ENCODE peak calls at places on chromosomes 1 and 21, in ten cellular contexts. X, Y, K, V, C, Q, J, Z, L and D are unnamed samples.

GRCh38 chr21:44420416-44421205 is 34.7 kb upstream of the LRRC3 start:
- DNase-seq in L (peak), Q (peak), Z (no peak), C (no peak), V (no peak), J (no peak), X (no peak), Y (no peak), K (no peak), D (no peak)

GRCh38 chr1:186854102-186854501 is 25.4 kb downstream of the PLA2G4A start:
- DNase-seq in C (no peak), Z (no peak), X (no peak), V (no peak), Y (peak), Q (no peak), J (no peak), K (no peak), L (no peak), D (no peak)

GRCh38 chr1:208437416-208437815 is 193.2 kb upstream of the PLXNA2 start:
- DNase-seq in L (no peak), X (no peak), J (no peak), V (no peak), Q (no peak), K (no peak), Y (no peak), Z (no peak), C (no peak), D (no peak)

GRCh38 chr1:117007719-117008013 is 6.1 kb downstream of the CD101 start:
- DNase-seq in C (no peak), L (no peak), X (no peak), J (no peak), V (no peak), Z (no peak), Y (no peak), Q (no peak), K (no peak), D (no peak)

GRCh38 chr1:160884579-160884978 is 401 bp downstream of the ITLN1 start:
- DNase-seq in Q (no peak), J (no peak), C (no peak), Z (no peak), X (no peak), V (no peak), Y (peak), L (no peak), K (peak), D (no peak)

GRCh38 chr1:212760126-212760823 is 31.3 kb downstream of the NSL1 start:
- DNase-seq in Z (no peak), L (no peak), K (no peak), J (no peak), C (no peak), V (peak), X (no peak), Q (no peak), Y (peak), D (peak)

GRCh38 chr1:244732846-244733450 is 80.0 kb downstream of the DESI2 start:
- DNase-seq in X (no peak), J (no peak), K (no peak), Z (no peak), L (no peak), Q (no peak), C (no peak), Y (no peak), V (no peak), D (no peak)

GRCh38 chr1:246005067-246005466 is 502.0 kb downstream of the SMYD3 start:
- DNase-seq in X (no peak), L (no peak), C (no peak), Y (no peak), V (peak), Q (no peak), J (no peak), K (no peak), Z (no peak), D (no peak)

GRCh38 chr1:30257742-30258380 is 465.5 kb downstream of the MATN1 start:
- DNase-seq in L (peak), Y (no peak), V (no peak), Q (no peak), C (no peak), Z (no peak), K (no peak), J (no peak), X (no peak), D (no peak)

GRCh38 chr1:53525595-53525994 is 66.4 kb downstream of the DMRTB1 start:
- DNase-seq in Y (no peak), Q (no peak), Z (no peak), J (no peak), X (no peak), V (no peak), K (no peak), L (no peak), C (no peak), D (no peak)

GRCh38 chr1:10251325-10252103 is 41.1 kb downstream of the KIF1B start:
- DNase-seq in L (no peak), C (no peak), Q (no peak), V (peak), Z (no peak), X (no peak), Y (no peak), J (no peak), K (no peak), D (no peak)

GRCh38 chr1:93471911-93472310 is 24.0 kb downstream of the FNBP1L start:
- DNase-seq in C (no peak), Q (no peak), J (no peak), V (peak), Z (no peak), K (no peak), Y (no peak), L (no peak), X (no peak), D (no peak)

GRCh38 chr1:2435746-2436355 is 23.5 kb upstream of the PEX10 start:
- DNase-seq in J (no peak), Q (no peak), V (no peak), Z (no peak), K (no peak), C (no peak), X (no peak), Y (no peak), L (no peak), D (no peak)

GRCh38 chr1:235079443-235079967 is 49.1 kb downstream of the TOMM20 start:
- DNase-seq in Q (no peak), Z (no peak), Y (peak), K (peak), C (peak), L (no peak), J (peak), X (peak), V (no peak), D (peak)

GRCh38 chr1:180309338-180309737 is 79.3 kb downstream of the LHX4 start:
- DNase-seq in Z (no peak), K (no peak), L (no peak), J (no peak), X (no peak), C (no peak), Y (peak), V (peak), Q (no peak), D (no peak)

GRCh38 chr1:18463063-18463462 is 17.7 kb upstream of the KLHDC7A start:
- DNase-seq in V (no peak), Y (no peak), Q (no peak), L (peak), J (no peak), K (no peak), C (no peak), Z (no peak), X (no peak), D (no peak)

GRCh38 chr1:246267896-246268295 is 239.2 kb downstream of the SMYD3 start:
- DNase-seq in J (no peak), C (no peak), V (no peak), Q (no peak), Y (no peak), L (no peak), X (no peak), Z (no peak), K (no peak), D (no peak)

GRCh38 chr1:232570007-232570406 is 59.9 kb downstream of the SIPA1L2 start:
- DNase-seq in V (peak), Y (no peak), J (no peak), L (no peak), K (no peak), Q (no peak), C (no peak), X (no peak), Z (no peak), D (no peak)

GRCh38 chr1:234875953-234876814 is 252.5 kb downstream of the TOMM20 start:
- DNase-seq in J (no peak), C (no peak), Q (no peak), L (peak), Z (no peak), X (peak), K (no peak), Y (peak), V (peak), D (peak)

GRCh38 chr1:206555473-206555935 is 48.2 kb downstream of the RASSF5 start:
- DNase-seq in Z (peak), Y (no peak), Q (peak), C (peak), V (peak), L (no peak), K (no peak), J (peak), X (no peak), D (peak)

GRCh38 chr21:28633803-28634572 is 358.7 kb downstream of the LTN1 start:
- DNase-seq in L (no peak), X (no peak), Q (peak), Y (no peak), K (no peak), C (no peak), J (peak), V (peak), Z (no peak), D (no peak)

GRCh38 chr1:112798293-112798692 is 83.2 kb upstream of the PPM1J start:
- DNase-seq in Z (no peak), J (no peak), C (no peak), K (no peak), X (no peak), Y (no peak), Q (no peak), V (no peak), L (no peak), D (no peak)

GRCh38 chr1:23475641-23476040 is 8.3 kb downstream of the ASAP3 start:
- DNase-seq in Q (no peak), Z (no peak), C (no peak), J (no peak), Y (no peak), V (no peak), K (no peak), L (no peak), X (no peak), D (no peak)

GRCh38 chr1:23369335-23370013 is at the start of gene ZNF436:
- DNase-seq in V (peak), J (peak), Q (peak), C (peak), X (peak), Z (no peak), K (no peak), L (no peak), Y (peak), D (peak)

GRCh38 chr1:219666242-219666641 is 53.3 kb upstream of the ZC3H11B start:
- DNase-seq in Z (no peak), J (no peak), C (no peak), L (no peak), Y (no peak), Q (no peak), X (no peak), V (peak), K (no peak), D (no peak)

GRCh38 chr1:214123061-214123784 is 135.4 kb downstream of the PROX1 start:
- DNase-seq in K (peak), Y (peak), J (no peak), X (peak), Z (no peak), V (peak), L (no peak), C (peak), Q (no peak), D (peak)
- TF ChIP-seq CTCF in K (peak), Y (peak), J (peak), X (peak), Z (no peak), V (peak), L (peak), C (peak), Q (peak), D (peak)

GRCh38 chr1:166875734-166876539 is at the start of gene TADA1:
- DNase-seq in J (peak), Q (peak), X (peak), L (peak), C (peak), Y (peak), Z (peak), K (peak), V (peak), D (peak)
- TF ChIP-seq CTCF in J (peak), Q (no peak), X (no peak), L (no peak), C (no peak), Y (no peak), Z (no peak), K (no peak), V (no peak), D (peak)

GRCh38 chr1:6385673-6386191 is 7.8 kb downstream of the ACOT7 start:
- DNase-seq in K (peak), C (no peak), V (peak), L (no peak), X (no peak), J (peak), Z (no peak), Q (peak), Y (peak), D (no peak)

GRCh38 chr1:6384135-6384534 is 9.4 kb downstream of the ACOT7 start:
- DNase-seq in L (no peak), Q (no peak), C (no peak), K (no peak), X (no peak), J (no peak), V (no peak), Y (no peak), Z (no peak), D (no peak)

GRCh38 chr1:6389971-6390370 is 3.6 kb downstream of the ACOT7 start:
- DNase-seq in Z (no peak), J (no peak), L (no peak), C (no peak), X (no peak), V (no peak), K (no peak), Y (no peak), Q (no peak), D (no peak)

GRCh38 chr1:6386371-6386949 is 7.1 kb downstream of the ACOT7 start:
- DNase-seq in Q (no peak), L (no peak), J (no peak), Y (no peak), Z (no peak), K (peak), C (no peak), V (peak), X (no peak), D (no peak)

GRCh38 chr1:6384962-6385672 is 8.4 kb downstream of the ACOT7 start:
- DNase-seq in Q (peak), Z (no peak), C (peak), Y (no peak), V (no peak), L (no peak), X (no peak), J (no peak), K (no peak), D (no peak)
- TF ChIP-seq CTCF in Q (no peak), Z (no peak), C (no peak), Y (no peak), V (no peak), L (no peak), X (no peak), J (no peak), K (no peak), D (no peak)

DNA sequence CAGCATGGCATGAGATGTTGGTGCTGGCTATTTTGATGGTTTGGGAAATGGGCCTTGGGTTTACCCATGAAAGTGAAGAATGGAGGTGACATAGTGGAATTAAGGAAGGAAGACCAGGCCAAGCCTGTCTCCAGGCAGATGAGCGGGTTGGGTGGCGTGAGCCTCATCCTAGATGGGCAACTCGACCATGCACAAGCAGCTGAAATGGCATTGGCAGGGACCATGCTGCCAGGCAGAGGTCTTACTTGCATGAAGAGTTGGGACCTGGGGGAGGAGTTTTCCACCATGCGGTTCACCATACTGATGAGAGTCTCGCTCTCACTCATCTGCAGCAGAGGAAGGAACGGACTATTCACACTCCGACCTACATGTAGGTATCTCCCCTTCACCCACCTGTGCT is 37.5 kb upstream of the GOLT1A start:
- DNase-seq in V (no peak), Y (no peak), J (no peak), C (no peak), Q (no peak), K (no peak), L (no peak), Z (no peak), X (no peak), D (no peak)
- TF ChIP-seq CTCF in V (no peak), Y (no peak), J (no peak), C (no peak), Q (no peak), K (no peak), L (no peak), Z (no peak), X (no peak), D (no peak)

DNA sequence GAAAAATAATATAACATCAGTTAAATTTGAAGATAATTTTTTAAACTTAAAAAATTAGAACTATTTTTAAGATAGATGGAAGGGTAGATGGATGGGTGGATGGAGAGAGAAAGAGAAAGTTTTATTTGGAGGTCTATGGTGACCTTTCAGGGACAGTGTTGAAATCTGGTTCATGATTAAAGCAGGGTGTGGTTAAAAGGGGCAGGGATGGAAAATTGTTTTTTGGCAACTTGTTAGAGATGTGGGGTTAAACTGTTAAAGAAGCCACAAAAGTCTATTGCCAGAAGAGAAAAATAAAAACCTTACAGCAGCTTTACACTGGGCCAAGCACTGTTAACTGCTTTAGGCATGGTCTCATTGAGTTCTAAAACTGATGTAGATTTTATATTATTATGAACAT is 134.9 kb upstream of the GORAB start:
- DNase-seq in Y (no peak), K (no peak), Z (no peak), L (no peak), X (no peak), C (no peak), V (no peak), J (no peak), Q (no peak), D (no peak)
- TF ChIP-seq CTCF in Y (no peak), K (no peak), Z (no peak), L (no peak), X (no peak), C (no peak), V (no peak), J (no peak), Q (no peak), D (no peak)

GRCh38 chr1:26190373-26190987 is at the start of gene CATSPER4:
- DNase-seq in V (peak), C (no peak), Z (no peak), K (no peak), J (no peak), L (no peak), Q (no peak), X (no peak), Y (peak), D (no peak)
- TF ChIP-seq CTCF in V (peak), C (no peak), Z (no peak), K (peak), J (peak), L (peak), Q (peak), X (no peak), Y (no peak), D (no peak)

GRCh38 chr1:227794813-227795183 is 20.7 kb upstream of the PRSS38 start:
- DNase-seq in Y (no peak), C (peak), J (no peak), L (no peak), X (no peak), Q (no peak), V (no peak), K (no peak), Z (peak), D (peak)

GRCh38 chr1:227791425-227792090 is 23.9 kb upstream of the PRSS38 start:
- DNase-seq in X (no peak), V (no peak), J (no peak), Z (no peak), L (no peak), Y (no peak), C (no peak), K (no peak), Q (no peak), D (no peak)

GRCh38 chr1:227792216-227793078 is 23.0 kb upstream of the PRSS38 start:
- DNase-seq in J (no peak), L (no peak), Z (no peak), C (no peak), Q (no peak), X (no peak), K (no peak), Y (no peak), V (no peak), D (peak)

GRCh38 chr1:227793948-227794812 is 21.3 kb upstream of the PRSS38 start:
- DNase-seq in X (no peak), V (peak), K (no peak), L (peak), J (peak), C (peak), Z (peak), Y (no peak), Q (peak), D (no peak)

DNA sequence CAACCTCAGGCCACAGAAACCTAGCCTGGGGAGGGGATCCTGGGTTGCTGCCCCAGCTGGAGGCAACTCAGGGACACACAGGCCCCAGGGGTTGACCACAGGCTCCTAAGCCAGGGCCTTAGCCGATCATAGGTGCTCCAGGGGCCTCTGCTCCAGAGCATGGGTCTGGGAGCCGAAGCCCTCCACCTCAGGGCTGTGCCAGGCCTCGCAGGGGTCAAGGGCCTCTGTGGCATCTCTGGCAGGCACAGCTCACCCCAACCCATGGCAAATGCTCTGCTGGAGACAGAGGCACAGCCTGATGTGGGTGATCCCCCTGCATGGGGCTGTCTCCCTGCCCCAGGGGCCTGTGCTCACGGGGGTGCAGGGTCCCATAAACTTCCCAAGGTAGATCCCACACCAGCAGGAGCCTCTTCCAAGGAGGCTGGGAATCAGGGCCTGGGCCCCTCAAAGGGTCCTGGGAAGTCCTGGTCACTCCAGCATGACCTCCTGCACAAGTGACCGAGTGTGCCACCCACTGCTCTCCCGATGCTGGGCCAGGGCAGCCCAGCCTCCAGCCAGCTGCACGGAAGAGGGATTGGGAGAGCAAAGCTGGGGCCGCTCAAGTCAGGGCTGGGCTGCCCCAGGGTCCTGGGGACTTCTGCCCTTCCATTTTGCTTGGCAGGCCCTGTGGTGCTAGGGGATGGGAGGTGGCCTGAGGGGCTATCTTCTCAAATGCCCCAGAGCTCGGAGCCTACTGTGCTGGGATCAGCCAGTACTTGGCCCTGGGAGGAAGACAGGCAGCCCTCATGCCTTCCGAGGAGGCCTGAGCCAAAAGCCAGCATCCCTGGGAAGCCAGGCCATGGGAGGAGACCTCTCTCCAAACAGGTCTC is 22.2 kb upstream of the PRSS38 start:
- DNase-seq in Q (no peak), Z (peak), L (no peak), Y (no peak), X (no peak), V (no peak), K (no peak), C (no peak), J (no peak), D (peak)
- TF ChIP-seq CTCF in Q (no peak), Z (no peak), L (no peak), Y (no peak), X (no peak), V (no peak), K (no peak), C (no peak), J (no peak), D (no peak)

DNA sequence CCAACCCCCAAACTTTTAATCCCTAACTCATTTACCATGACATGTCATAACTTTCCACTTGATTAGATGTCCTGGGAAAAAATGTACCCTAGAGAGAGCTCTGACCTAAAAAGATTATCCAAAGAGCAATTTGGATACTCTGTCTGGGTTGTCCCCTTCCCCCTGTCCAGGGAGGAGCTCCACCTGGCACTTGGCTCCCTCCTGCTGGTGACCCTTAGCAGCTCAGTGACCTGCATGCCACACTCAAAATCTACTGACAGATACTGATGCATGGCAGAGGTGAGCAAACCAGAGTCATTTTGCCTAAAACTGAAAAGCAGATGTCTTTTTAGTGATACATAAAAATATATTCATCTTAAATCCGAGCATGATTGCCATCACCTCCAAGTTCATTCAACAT is 442.3 kb upstream of the CHRM3 start:
- DNase-seq in L (no peak), K (no peak), Z (no peak), Q (no peak), J (no peak), C (no peak), Y (no peak), V (no peak), X (no peak), D (no peak)
- TF ChIP-seq CTCF in L (no peak), K (no peak), Z (no peak), Q (no peak), J (no peak), C (no peak), Y (no peak), V (no peak), X (no peak), D (no peak)